ENCODE peak calls at places on chromosomes 12 and 14, in six cellular contexts. W, V, P, S, J and N are unnamed samples.

GRCh38 chr12:70365398-70365647 is 767 bp upstream of the KCNMB4 start:
- DNase-seq in W (no peak), V (no peak), P (no peak), S (no peak), J (no peak), N (no peak)

GRCh38 chr12:29783773-29784666 is at the start of gene TMTC1:
- DNase-seq in W (peak), V (peak), P (no peak), S (peak), J (no peak), N (no peak)

GRCh38 chr12:4609071-4609470 is 39.8 kb downstream of the AKAP3 start:
- DNase-seq in W (no peak), V (no peak), P (no peak), S (no peak), J (no peak), N (no peak)

GRCh38 chr12:100955139-100955538 is 160.6 kb downstream of the ANO4 start:
- DNase-seq in W (no peak), V (peak), P (no peak), S (no peak), J (no peak), N (no peak)

GRCh38 chr12:57476162-57476992 is 3.3 kb downstream of the ARHGAP9 start:
- DNase-seq in W (no peak), V (no peak), P (no peak), S (peak), J (peak), N (peak)

GRCh38 chr12:115983226-115983798 is 294.2 kb downstream of the MED13L start:
- DNase-seq in W (peak), V (peak), P (peak), S (no peak), J (no peak), N (peak)

GRCh38 chr14:80465541-80466220 is 254.4 kb upstream of the DIO2 start:
- DNase-seq in W (no peak), V (no peak), P (no peak), S (no peak), J (no peak), N (no peak)

GRCh38 chr12:106245767-106246166 is 2.1 kb downstream of the CKAP4 start:
- DNase-seq in W (peak), V (peak), P (peak), S (no peak), J (no peak), N (no peak)

GRCh38 chr12:67082221-67082620 is 186.9 kb upstream of the CAND1 start:
- DNase-seq in W (no peak), V (no peak), P (no peak), S (no peak), J (no peak), N (no peak)

GRCh38 chr14:106694638-106695393 is 1168.4 kb downstream of the TMEM121 start:
- DNase-seq in W (peak), V (no peak), P (peak), S (peak), J (peak), N (peak)